ENCODE peak calls at places on chromosomes 13 and 19, in four cellular contexts. A is uterus, X is skeletal muscle cell, H is lower lobe of right lung. T is an unnamed sample.

GRCh38 chr13:59250276-59250990 is 913.3 kb downstream of the DIAPH3 start:
- DNase-seq in A (no peak), X (no peak), H (no peak), T (no peak)

GRCh38 chr13:30796833-30797601 is 61.7 kb downstream of the ALOX5AP start:
- DNase-seq in A (no peak), X (no peak), H (no peak), T (no peak)

GRCh38 chr13:111665691-111666095 is 345.3 kb downstream of the TEX29 start:
- DNase-seq in A (no peak), X (no peak), H (no peak), T (no peak)

GRCh38 chr19:2108251-2109016 is 11.7 kb downstream of the IZUMO4 start:
- DNase-seq in A (no peak), X (no peak), H (no peak), T (no peak)

GRCh38 chr13:45086484-45086883 is 33.8 kb upstream of the GTF2F2 start:
- DNase-seq in A (no peak), X (no peak), H (no peak), T (no peak)

GRCh38 chr13:90623318-90624011 is 724.0 kb upstream of the MIR17HG start:
- DNase-seq in A (no peak), X (no peak), H (no peak), T (no peak)

GRCh38 chr19:35160629-35161433 is 6.3 kb downstream of the FXYD5 start:
- DNase-seq in A (no peak), X (no peak), H (no peak), T (no peak)

GRCh38 chr13:46759861-46760260 is 37.1 kb downstream of the ESD start:
- DNase-seq in A (no peak), X (peak; percentile 24), H (no peak), T (no peak)

GRCh38 chr13:38530492-38530891 is 156.4 kb upstream of the FREM2 start:
- DNase-seq in A (no peak), X (no peak), H (no peak), T (no peak)

GRCh38 chr13:34452831-34453230 is 489.2 kb upstream of the NBEA start:
- DNase-seq in A (no peak), X (no peak), H (no peak), T (no peak)

GRCh38 chr13:44465318-44465717 is 91.7 kb downstream of the SERP2 start:
- DNase-seq in A (no peak), X (no peak), H (no peak), T (no peak)

GRCh38 chr19:815079-815774 is 6.5 kb downstream of the PLPPR3 start:
- DNase-seq in A (no peak), X (no peak), H (no peak), T (no peak)

GRCh38 chr19:34189917-34190425 is 17.7 kb downstream of the LSM14A start:
- DNase-seq in A (no peak), X (no peak), H (no peak), T (no peak)

GRCh38 chr19:2097330-2098327 is 914 bp downstream of the IZUMO4 start:
- DNase-seq in A (peak; percentile 46), X (no peak), H (no peak), T (no peak)

GRCh38 chr13:40152145-40152544 is 496.7 kb downstream of the COG6 start:
- DNase-seq in A (no peak), X (peak; percentile 41), H (no peak), T (no peak)

GRCh38 chr19:37095859-37096258 is 17.6 kb downstream of the ZNF420 start:
- DNase-seq in A (no peak), X (no peak), H (no peak), T (no peak)

GRCh38 chr19:7986321-7987083 is 18.9 kb downstream of the ELAVL1 start:
- DNase-seq in A (no peak), X (no peak), H (peak; percentile 10), T (no peak)

GRCh38 chr13:103287659-103288058 is 221.4 kb upstream of the SLC10A2 start:
- DNase-seq in A (no peak), X (no peak), H (no peak), T (no peak)

GRCh38 chr19:7506385-7507328 is 9.2 kb upstream of the ZNF358 start:
- DNase-seq in A (no peak), X (peak; percentile 24), H (peak; percentile 96), T (peak; percentile 61)

GRCh38 chr13:48595330-48596127 is 58.2 kb upstream of the CYSLTR2 start:
- DNase-seq in A (peak; percentile 66), X (peak; percentile 39), H (no peak), T (peak; percentile 61)

GRCh38 chr13:39656325-39656677 is 839 bp downstream of the COG6 start:
- DNase-seq in A (no peak), X (no peak), H (no peak), T (no peak)

GRCh38 chr19:4016486-4016885 is 8.9 kb downstream of the PIAS4 start:
- DNase-seq in A (no peak), X (no peak), H (no peak), T (no peak)

GRCh38 chr13:33319859-33320258 is 34.3 kb upstream of the STARD13 start:
- DNase-seq in A (no peak), X (no peak), H (no peak), T (no peak)

GRCh38 chr13:40508767-40509342 is 157.6 kb downstream of the FOXO1 start:
- DNase-seq in A (no peak), X (no peak), H (no peak), T (no peak)

GRCh38 chr19:17720487-17720839 is 1.2 kb downstream of the MAP1S start:
- DNase-seq in A (no peak), X (no peak), H (no peak), T (no peak)

GRCh38 chr13:37618554-37618953 is 20.0 kb upstream of the POSTN start:
- DNase-seq in A (no peak), X (no peak), H (no peak), T (no peak)

GRCh38 chr13:30731658-30732390 is 3.5 kb upstream of the ALOX5AP start:
- DNase-seq in A (no peak), X (no peak), H (no peak), T (no peak)

GRCh38 chr13:80363890-80364503 is 23.1 kb upstream of the SPRY2 start:
- DNase-seq in A (no peak), X (no peak), H (no peak), T (no peak)

DNA sequence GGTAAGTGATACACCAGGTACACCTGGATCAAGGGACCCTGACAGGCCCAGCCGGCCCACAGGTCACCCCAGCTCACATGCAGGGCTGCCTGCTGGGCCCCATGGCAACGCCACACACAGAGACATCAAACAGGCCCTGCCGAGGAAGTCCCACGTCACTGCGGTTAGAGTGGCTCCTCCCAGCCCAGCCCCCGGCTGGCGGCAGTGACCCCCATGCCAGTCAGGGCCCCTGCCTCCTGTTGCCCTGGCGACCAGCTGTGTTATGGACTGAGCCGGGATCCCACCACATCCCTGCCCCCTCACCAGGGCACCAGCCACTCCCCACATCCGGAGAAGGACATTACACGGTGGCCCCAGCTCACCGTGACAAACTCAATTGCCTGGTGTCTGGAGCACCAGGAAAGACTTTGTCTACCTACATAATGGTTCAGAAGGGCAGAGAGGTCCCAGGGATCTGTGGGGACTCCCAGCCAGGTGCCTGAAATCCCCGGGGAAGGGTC is 30.4 kb upstream of the NANOS3 start:
- DNase-seq in A (peak; percentile 80), X (no peak), H (peak; percentile 96), T (peak; percentile 56)
- H3K4me3 ChIP-seq in A (no peak overlapping the region), X (no peak overlapping the region), H (peak overlapping the region; percentile 59), T (no peak overlapping the region)

DNA sequence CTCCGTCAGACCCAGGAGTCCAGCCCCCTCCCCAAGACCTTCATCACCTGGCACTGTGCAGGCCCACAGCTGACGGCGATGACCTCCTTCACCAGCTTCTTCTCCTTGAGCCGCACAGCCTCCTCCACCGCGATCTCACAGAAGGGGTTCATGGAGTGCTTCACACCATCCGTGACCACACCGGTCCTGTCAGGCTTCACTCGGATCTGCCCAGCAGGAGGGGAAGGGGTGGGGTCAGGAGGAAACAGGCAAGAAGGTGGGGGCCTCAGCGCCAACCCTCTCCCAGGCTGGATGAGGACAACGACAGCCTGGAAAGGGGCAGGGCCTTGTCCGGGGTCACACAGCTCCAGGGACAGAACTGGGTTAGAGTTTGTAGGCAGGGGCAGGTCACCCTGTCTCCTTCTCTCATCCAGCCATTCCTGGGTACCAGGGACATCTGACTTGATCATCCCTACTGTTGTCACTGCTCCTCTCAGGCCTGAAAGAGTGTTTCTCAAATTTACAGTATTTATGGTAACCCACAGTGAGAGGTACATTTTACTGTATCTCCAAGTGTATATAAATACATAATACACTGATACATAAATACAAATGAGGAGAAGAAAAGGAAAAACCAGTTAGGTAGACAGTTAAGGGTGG is 12.0 kb downstream of the ETFB start:
- DNase-seq in A (no peak), X (no peak), H (no peak), T (no peak)
- H3K4me3 ChIP-seq in A (no peak overlapping the region), X (no peak overlapping the region), H (no peak overlapping the region), T (no peak overlapping the region)

DNA sequence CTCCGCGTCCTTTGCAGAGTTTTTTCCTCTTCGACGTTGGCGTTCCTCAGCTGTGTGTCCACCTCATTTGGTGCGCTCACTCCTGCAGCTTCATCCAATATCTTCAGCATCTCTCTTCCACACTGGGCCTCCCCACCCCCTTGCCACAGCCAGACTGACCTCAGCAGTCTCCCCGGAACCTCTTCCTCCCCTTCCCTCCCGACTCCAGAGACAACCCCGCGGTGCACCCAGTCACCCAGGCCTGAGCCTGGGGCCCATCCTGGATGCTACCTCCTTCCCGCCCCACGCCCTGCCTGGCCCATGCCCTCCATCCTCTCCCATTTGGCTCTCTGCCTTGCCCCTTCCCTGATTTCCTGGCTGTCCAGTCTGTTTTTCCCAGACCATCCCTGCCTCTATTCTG is 8.1 kb upstream of the C5AR2 start:
- DNase-seq in A (no peak), X (no peak), H (no peak), T (no peak)
- H3K4me3 ChIP-seq in A (no peak overlapping the region), X (no peak overlapping the region), H (peak overlapping the region; percentile 19), T (no peak overlapping the region)

GRCh38 chr13:77811981-77812380 is 106.7 kb downstream of the EDNRB start:
- DNase-seq in A (no peak), X (no peak), H (no peak), T (no peak)
- H3K4me3 ChIP-seq in A (no peak overlapping the region), X (no peak overlapping the region), H (no peak overlapping the region), T (no peak overlapping the region)

GRCh38 chr13:94186470-94186869 is 293.0 kb downstream of the DCT start:
- DNase-seq in A (no peak), X (no peak), H (no peak), T (no peak)

GRCh38 chr13:94192576-94192975 is 286.9 kb downstream of the DCT start:
- DNase-seq in A (no peak), X (no peak), H (no peak), T (peak; percentile 5)

GRCh38 chr13:94188173-94188869 is 291.2 kb downstream of the DCT start:
- DNase-seq in A (no peak), X (no peak), H (no peak), T (no peak)
- H3K4me3 ChIP-seq in A (no peak overlapping the region), X (no peak overlapping the region), H (no peak overlapping the region), T (no peak overlapping the region)

DNA sequence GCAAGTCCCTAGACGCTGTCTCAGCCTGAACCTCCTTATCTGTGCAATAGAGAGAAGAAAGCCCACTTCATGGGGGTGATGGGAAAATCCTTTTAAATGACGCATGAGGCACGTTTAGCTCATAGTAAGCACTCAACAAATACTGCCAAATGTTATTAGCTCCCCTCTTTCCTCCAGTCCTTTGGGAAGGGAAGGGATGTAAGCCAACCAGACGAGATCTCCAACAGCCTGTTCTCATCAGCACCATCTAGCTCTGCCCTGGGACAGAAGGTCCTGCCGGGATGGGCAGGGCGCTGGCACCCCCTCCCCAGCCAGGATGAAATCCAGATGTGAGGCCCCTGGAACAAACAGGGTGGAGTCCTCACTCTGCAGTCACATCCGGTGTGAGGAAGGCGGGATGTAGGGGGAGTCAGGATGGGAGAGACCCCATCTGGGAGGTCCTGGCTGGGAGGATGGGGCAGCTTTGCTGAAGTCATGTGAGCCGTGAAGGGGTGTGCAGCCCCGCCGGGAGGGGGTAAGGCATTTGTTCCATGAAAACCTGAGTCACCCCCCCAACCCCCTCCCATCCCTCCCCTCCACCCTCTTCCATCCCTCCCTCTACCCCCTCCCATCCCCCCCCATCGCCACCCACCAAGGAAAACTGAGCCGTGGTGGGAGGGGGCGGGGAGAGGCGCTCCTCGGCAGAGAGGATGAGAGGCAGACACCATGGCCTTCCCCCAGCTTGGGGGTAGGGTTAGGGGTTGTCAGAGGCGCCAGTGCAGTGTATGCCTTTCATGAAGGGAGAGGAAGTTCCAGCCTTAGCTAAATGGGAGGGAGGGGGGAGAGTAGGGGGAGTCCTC is 4.5 kb downstream of the S1PR2 start:
- DNase-seq in A (peak; percentile 92), X (peak; percentile 86), H (peak; percentile 62), T (no peak)
- H3K4me3 ChIP-seq in A (peak overlapping the region; percentile 5), X (no peak overlapping the region), H (peak overlapping the region; percentile 20), T (no peak overlapping the region)